ENCODE peak calls at places on chromosomes 1 and 21, in seven cellular contexts. D, L, U, I, T, S and Y are unnamed samples.

GRCh38 chr1:110780600-110781484 is 92.1 kb upstream of the CD53 start:
- DNase-seq in D (peak; percentile 88), L (peak; percentile 15), U (peak; percentile 46), I (peak; percentile 76), T (peak; percentile 32), S (peak; percentile 75), Y (peak; percentile 91)

GRCh38 chr1:192907545-192908243 is 98.9 kb downstream of the RGS2 start:
- DNase-seq in D (no peak), L (no peak), U (no peak), I (no peak), T (no peak), S (no peak), Y (no peak)

GRCh38 chr1:76928511-76928910 is 61.2 kb downstream of the ST6GALNAC5 start:
- DNase-seq in D (no peak), L (no peak), U (no peak), I (no peak), T (no peak), S (no peak), Y (no peak)

GRCh38 chr1:161691846-161692245 is 15.2 kb upstream of the FCRLA start:
- DNase-seq in D (no peak), L (no peak), U (no peak), I (no peak), T (no peak), S (no peak), Y (no peak)

GRCh38 chr1:39886757-39887231 is 3.5 kb upstream of the TRIT1 start:
- DNase-seq in D (no peak), L (no peak), U (no peak), I (no peak), T (no peak), S (no peak), Y (no peak)

GRCh38 chr1:91537281-91538069 is 36.8 kb downstream of the CDC7 start:
- DNase-seq in D (no peak), L (no peak), U (no peak), I (no peak), T (no peak), S (no peak), Y (no peak)

GRCh38 chr1:233503351-233503950 is 110.5 kb upstream of the KCNK1 start:
- DNase-seq in D (no peak), L (no peak), U (no peak), I (no peak), T (no peak), S (no peak), Y (no peak)

GRCh38 chr1:15056515-15057285 is 96.8 kb upstream of the TMEM51 start:
- DNase-seq in D (no peak), L (no peak), U (no peak), I (no peak), T (peak; percentile 42), S (no peak), Y (no peak)

GRCh38 chr1:223846668-223847007 is 891 bp upstream of the TP53BP2 start:
- DNase-seq in D (no peak), L (no peak), U (peak; percentile 46), I (no peak), T (no peak), S (no peak), Y (no peak)

GRCh38 chr1:10057305-10057704 is 24.5 kb downstream of the UBE4B start:
- DNase-seq in D (no peak), L (no peak), U (peak; percentile 45), I (no peak), T (no peak), S (no peak), Y (no peak)

GRCh38 chr1:109975718-109976117 is 8.8 kb upstream of the AHCYL1 start:
- DNase-seq in D (no peak), L (no peak), U (no peak), I (no peak), T (no peak), S (no peak), Y (no peak)

GRCh38 chr1:168498159-168498609 is 45.6 kb downstream of the XCL2 start:
- DNase-seq in D (no peak), L (no peak), U (no peak), I (no peak), T (no peak), S (peak; percentile 93), Y (no peak)

GRCh38 chr1:85091647-85092295 is 43.5 kb upstream of the MCOLN3 start:
- DNase-seq in D (no peak), L (no peak), U (no peak), I (no peak), T (no peak), S (no peak), Y (peak; percentile 43)

GRCh38 chr1:24801169-24801568 is 55.9 kb downstream of the CLIC4 start:
- DNase-seq in D (no peak), L (no peak), U (no peak), I (no peak), T (no peak), S (no peak), Y (peak; percentile 75)

GRCh38 chr1:6177681-6178380 is 2.3 kb downstream of the CHD5 start:
- DNase-seq in D (no peak), L (no peak), U (no peak), I (no peak), T (no peak), S (no peak), Y (no peak)

GRCh38 chr21:41950941-41951408 is 2.8 kb downstream of the C2CD2 start:
- DNase-seq in D (no peak), L (no peak), U (no peak), I (no peak), T (no peak), S (no peak), Y (no peak)

GRCh38 chr1:156814571-156815260 is 1.9 kb downstream of the SH2D2A start:
- DNase-seq in D (no peak), L (no peak), U (no peak), I (peak; percentile 26), T (no peak), S (no peak), Y (no peak)

GRCh38 chr1:179867493-179868330 is 9.9 kb downstream of the TOR1AIP2 start:
- DNase-seq in D (peak; percentile 24), L (no peak), U (peak; percentile 47), I (peak; percentile 34), T (peak; percentile 26), S (peak; percentile 56), Y (peak; percentile 71)

GRCh38 chr1:245797592-245798366 is 643.0 kb downstream of the KIF26B start:
- DNase-seq in D (no peak), L (no peak), U (no peak), I (no peak), T (no peak), S (no peak), Y (peak; percentile 86)

GRCh38 chr1:30664103-30664755 is 59.2 kb downstream of the MATN1 start:
- DNase-seq in D (no peak), L (no peak), U (peak; percentile 47), I (no peak), T (no peak), S (no peak), Y (no peak)

GRCh38 chr1:236699366-236699765 is 13.1 kb downstream of the ACTN2 start:
- DNase-seq in D (no peak), L (no peak), U (no peak), I (no peak), T (no peak), S (no peak), Y (no peak)

GRCh38 chr1:147209825-147210821 is 15.0 kb downstream of the FMO5 start:
- DNase-seq in D (no peak), L (no peak), U (no peak), I (no peak), T (no peak), S (no peak), Y (no peak)

GRCh38 chr1:25529518-25530347 is 13.7 kb upstream of the LDLRAP1 start:
- DNase-seq in D (no peak), L (no peak), U (no peak), I (no peak), T (no peak), S (no peak), Y (no peak)

GRCh38 chr1:12409676-12410075 is 179.8 kb downstream of the VPS13D start:
- DNase-seq in D (no peak), L (no peak), U (peak; percentile 44), I (no peak), T (no peak), S (no peak), Y (no peak)